ENCODE peak calls at places on chromosomes 3 and 15, in six cellular contexts. One of them, this sample, is unnamed.

GRCh38 chr3:27310693-27311092 is 58.5 kb downstream of the NEK10 start:
- DNase-seq in MM.1S: no peak
- DNase-seq in HCT116: peak; percentile 13
- DNase-seq in neural progenitor cell: no peak
- DNase-seq in SK-N-SH: no peak
- DNase-seq in GM23248: peak; percentile 10
- DNase-seq in this sample: no peak

GRCh38 chr15:58463815-58464697 is 32.3 kb downstream of the LIPC start:
- DNase-seq in MM.1S: peak; percentile 97
- DNase-seq in HCT116: no peak
- DNase-seq in neural progenitor cell: no peak
- DNase-seq in SK-N-SH: no peak
- DNase-seq in GM23248: peak; percentile 25
- DNase-seq in this sample: peak; percentile 48

GRCh38 chr3:59212128-59212764 is 162.4 kb upstream of the CFAP20DC start:
- DNase-seq in GM23248: peak; percentile 72
- DNase-seq in MM.1S: peak; percentile 59
- DNase-seq in SK-N-SH: peak; percentile 57
- DNase-seq in HCT116: peak; percentile 22
- DNase-seq in neural progenitor cell: peak; percentile 62
- DNase-seq in this sample: peak; percentile 86

GRCh38 chr3:116059421-116060096 is 385.7 kb downstream of the LSAMP start:
- DNase-seq in MM.1S: no peak
- DNase-seq in HCT116: peak; percentile 82
- DNase-seq in neural progenitor cell: peak; percentile 29
- DNase-seq in SK-N-SH: peak; percentile 9
- DNase-seq in GM23248: peak; percentile 85
- DNase-seq in this sample: peak; percentile 88

GRCh38 chr3:147195896-147196295 is 210.4 kb downstream of the ZIC4 start:
- DNase-seq in neural progenitor cell: no peak
- DNase-seq in HCT116: no peak
- DNase-seq in MM.1S: no peak
- DNase-seq in SK-N-SH: no peak
- DNase-seq in GM23248: peak; percentile 58
- DNase-seq in this sample: no peak

GRCh38 chr3:172046268-172046915 is 7.0 kb downstream of the FNDC3B start:
- DNase-seq in SK-N-SH: no peak
- DNase-seq in HCT116: no peak
- DNase-seq in GM23248: peak; percentile 47
- DNase-seq in neural progenitor cell: no peak
- DNase-seq in MM.1S: no peak
- DNase-seq in this sample: peak; percentile 28

GRCh38 chr15:26083457-26084350 is 220.6 kb upstream of the ATP10A start:
- DNase-seq in GM23248: peak; percentile 39
- DNase-seq in HCT116: no peak
- DNase-seq in SK-N-SH: no peak
- DNase-seq in neural progenitor cell: no peak
- DNase-seq in MM.1S: no peak
- DNase-seq in this sample: no peak

GRCh38 chr3:43468141-43468540 is 153.7 kb downstream of the ANO10 start:
- DNase-seq in SK-N-SH: no peak
- DNase-seq in neural progenitor cell: no peak
- DNase-seq in HCT116: no peak
- DNase-seq in MM.1S: no peak
- DNase-seq in GM23248: no peak
- DNase-seq in this sample: no peak

GRCh38 chr3:62065985-62066693 is 307.2 kb downstream of the FEZF2 start:
- DNase-seq in GM23248: peak; percentile 36
- DNase-seq in neural progenitor cell: no peak
- DNase-seq in HCT116: no peak
- DNase-seq in MM.1S: no peak
- DNase-seq in SK-N-SH: no peak
- DNase-seq in this sample: no peak

GRCh38 chr3:138511990-138512389 is 77.6 kb downstream of the ESYT3 start:
- DNase-seq in SK-N-SH: no peak
- DNase-seq in MM.1S: no peak
- DNase-seq in neural progenitor cell: no peak
- DNase-seq in GM23248: no peak
- DNase-seq in HCT116: no peak
- DNase-seq in this sample: no peak

GRCh38 chr3:107521466-107522059 is 1.2 kb upstream of the BBX start:
- DNase-seq in SK-N-SH: no peak
- DNase-seq in neural progenitor cell: no peak
- DNase-seq in MM.1S: peak; percentile 6
- DNase-seq in GM23248: no peak
- DNase-seq in HCT116: no peak
- DNase-seq in this sample: no peak

GRCh38 chr15:36608166-36608565 is 28.7 kb downstream of the CDIN1 start:
- DNase-seq in SK-N-SH: no peak
- DNase-seq in MM.1S: no peak
- DNase-seq in neural progenitor cell: no peak
- DNase-seq in HCT116: no peak
- DNase-seq in GM23248: no peak
- DNase-seq in this sample: peak; percentile 55

GRCh38 chr3:145678401-145678800 is 482.6 kb downstream of the PLOD2 start:
- DNase-seq in MM.1S: no peak
- DNase-seq in GM23248: peak; percentile 23
- DNase-seq in neural progenitor cell: no peak
- DNase-seq in HCT116: no peak
- DNase-seq in SK-N-SH: no peak
- DNase-seq in this sample: no peak

GRCh38 chr3:98650966-98651765 is 57.8 kb upstream of the CPOX start:
- DNase-seq in GM23248: no peak
- DNase-seq in neural progenitor cell: no peak
- DNase-seq in SK-N-SH: no peak
- DNase-seq in MM.1S: peak; percentile 36
- DNase-seq in HCT116: no peak
- DNase-seq in this sample: no peak

GRCh38 chr3:13890377-13891016 is 10.6 kb upstream of the WNT7A start:
- DNase-seq in GM23248: no peak
- DNase-seq in MM.1S: no peak
- DNase-seq in SK-N-SH: no peak
- DNase-seq in neural progenitor cell: no peak
- DNase-seq in HCT116: no peak
- DNase-seq in this sample: no peak

GRCh38 chr3:5022187-5022965 is 43.1 kb downstream of the BHLHE40 start:
- DNase-seq in GM23248: peak; percentile 66
- DNase-seq in SK-N-SH: no peak
- DNase-seq in HCT116: no peak
- DNase-seq in neural progenitor cell: no peak
- DNase-seq in MM.1S: no peak
- DNase-seq in this sample: peak; percentile 69

GRCh38 chr3:32577621-32578556 is 7.2 kb upstream of the DYNC1LI1 start:
- DNase-seq in SK-N-SH: no peak
- DNase-seq in HCT116: no peak
- DNase-seq in GM23248: peak; percentile 65
- DNase-seq in neural progenitor cell: no peak
- DNase-seq in MM.1S: no peak
- DNase-seq in this sample: peak; percentile 19

GRCh38 chr3:75192065-75192658 is 472.0 kb upstream of the FRG2C start:
- DNase-seq in neural progenitor cell: peak; percentile 58
- DNase-seq in SK-N-SH: peak; percentile 28
- DNase-seq in MM.1S: peak; percentile 70
- DNase-seq in HCT116: peak; percentile 3
- DNase-seq in GM23248: peak; percentile 55
- DNase-seq in this sample: peak; percentile 59

DNA sequence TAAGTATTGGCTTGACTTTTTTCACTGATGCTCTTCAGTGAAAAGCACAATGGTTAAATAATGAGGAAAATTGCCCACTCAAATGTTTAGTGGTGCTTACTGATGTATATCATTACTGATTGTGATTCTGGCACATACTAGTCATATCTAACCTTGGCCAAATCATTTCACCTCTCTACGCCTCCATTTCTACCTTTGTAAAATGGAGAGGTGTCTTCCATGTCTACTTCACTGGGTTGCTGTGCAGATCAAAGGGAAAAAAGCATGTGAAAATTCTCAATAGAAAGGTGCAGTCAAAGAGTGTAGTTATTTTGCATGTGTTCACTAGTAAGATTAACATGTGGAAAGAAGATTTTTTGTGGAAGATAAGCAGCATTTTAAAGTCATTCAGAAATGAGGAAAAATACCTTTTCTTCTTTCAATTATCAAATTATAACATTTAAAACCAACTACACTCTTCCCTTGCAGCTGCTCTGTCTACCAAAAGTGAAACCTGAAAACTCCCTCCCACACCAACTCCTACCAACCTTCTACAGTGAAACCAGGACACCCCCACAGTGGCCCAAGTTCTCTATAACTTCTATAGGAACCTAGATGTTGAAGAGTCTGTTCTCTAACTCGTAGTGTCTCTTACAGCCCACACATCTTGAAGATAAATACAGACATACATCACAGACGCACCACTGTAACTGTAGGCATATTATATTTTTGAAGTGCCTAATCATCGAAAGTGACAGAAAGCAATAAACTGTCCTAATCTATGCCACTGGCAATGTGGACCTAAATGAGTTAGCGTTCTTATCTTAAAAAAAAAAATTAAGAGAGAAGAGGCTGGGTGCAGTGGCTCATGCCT is 1.4 kb downstream of the CD200R1 start:
- DNase-seq in neural progenitor cell: no peak
- DNase-seq in HCT116: no peak
- DNase-seq in MM.1S: peak; percentile 88
- DNase-seq in SK-N-SH: no peak
- DNase-seq in GM23248: no peak
- DNase-seq in this sample: no peak
- H3K4me3 ChIP-seq in neural progenitor cell: no peak overlapping the region
- H3K4me3 ChIP-seq in HCT116: no peak overlapping the region
- H3K4me3 ChIP-seq in MM.1S: peak overlapping the region; percentile 63
- H3K4me3 ChIP-seq in SK-N-SH: no peak overlapping the region
- H3K4me3 ChIP-seq in GM23248: no peak overlapping the region
- H3K4me3 ChIP-seq in this sample: no peak overlapping the region

DNA sequence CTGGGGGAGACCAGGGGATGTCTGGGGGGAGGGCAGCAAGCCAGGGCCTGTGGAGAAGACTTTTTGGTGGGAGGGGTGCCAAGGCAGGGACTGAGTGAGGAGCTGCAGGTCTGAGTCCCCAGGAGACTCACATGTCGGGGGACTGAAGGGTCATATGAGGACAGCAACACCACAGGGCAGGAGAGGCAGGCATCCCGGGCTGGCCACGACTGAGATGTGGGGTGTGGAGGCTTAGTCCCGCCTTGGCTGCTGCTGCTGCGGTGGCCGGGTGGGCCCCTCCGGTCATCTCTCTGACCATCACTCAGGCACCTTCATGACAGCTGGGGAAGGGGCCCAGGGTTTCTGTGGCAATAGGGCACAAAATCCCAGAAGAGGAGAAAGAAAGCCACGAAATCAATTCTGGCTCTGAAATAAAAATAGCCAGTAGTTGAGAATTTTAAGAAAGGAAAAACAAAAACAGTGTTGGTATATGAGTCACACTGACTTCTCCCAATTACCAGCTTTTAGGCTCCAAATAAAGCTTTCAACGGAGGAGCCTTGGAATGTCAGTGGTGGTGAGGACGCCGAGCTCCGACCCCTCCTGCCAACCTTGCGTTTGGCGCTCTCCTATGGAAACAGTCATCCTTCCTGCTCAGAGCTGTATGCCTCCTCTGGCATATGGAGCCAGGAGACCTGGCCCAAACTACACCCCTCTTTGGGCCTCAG is 52.9 kb upstream of the ITGA11 start:
- DNase-seq in GM23248: peak; percentile 94
- DNase-seq in SK-N-SH: no peak
- DNase-seq in neural progenitor cell: no peak
- DNase-seq in HCT116: no peak
- DNase-seq in MM.1S: no peak
- DNase-seq in this sample: no peak
- H3K9ac ChIP-seq in GM23248: peak overlapping the region; percentile 81
- H3K9ac ChIP-seq in SK-N-SH: no peak overlapping the region
- H3K9ac ChIP-seq in neural progenitor cell: no peak overlapping the region
- H3K9ac ChIP-seq in HCT116: no peak overlapping the region
- H3K9ac ChIP-seq in MM.1S: no peak overlapping the region
- H3K9ac ChIP-seq in this sample: no peak overlapping the region

DNA sequence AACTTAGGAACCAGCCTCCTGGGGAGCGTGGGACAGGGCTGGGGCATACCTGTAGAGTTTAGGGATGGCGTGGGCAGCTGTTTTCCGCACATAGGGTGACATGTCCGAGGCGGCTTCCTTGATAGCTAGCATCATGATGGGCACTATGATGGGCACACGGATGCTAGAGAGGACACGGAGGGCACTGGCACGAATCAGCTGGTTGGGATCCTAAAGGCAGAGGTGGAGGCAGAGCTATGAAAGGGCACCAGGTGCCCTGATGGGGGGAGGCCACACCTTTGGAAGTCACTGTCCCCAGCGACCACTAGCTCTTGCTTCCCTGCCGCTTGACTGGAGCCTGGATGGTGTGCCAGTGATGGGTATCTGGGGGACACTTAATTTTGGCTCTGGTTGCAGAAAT is 28.3 kb downstream of the AP3B2 start:
- DNase-seq in neural progenitor cell: no peak
- DNase-seq in SK-N-SH: no peak
- DNase-seq in MM.1S: no peak
- DNase-seq in GM23248: no peak
- DNase-seq in HCT116: no peak
- DNase-seq in this sample: no peak
- TF ChIP-seq EZH2phosphoT487 in neural progenitor cell: no peak
- TF ChIP-seq EZH2phosphoT487 in SK-N-SH: no peak
- TF ChIP-seq EZH2phosphoT487 in MM.1S: no peak
- TF ChIP-seq EZH2phosphoT487 in GM23248: no peak
- TF ChIP-seq EZH2phosphoT487 in HCT116: no peak
- TF ChIP-seq EZH2phosphoT487 in this sample: no peak

GRCh38 chr3:2771193-2771592 is 339.0 kb downstream of the IL5RA start:
- DNase-seq in HCT116: no peak
- DNase-seq in MM.1S: no peak
- DNase-seq in SK-N-SH: no peak
- DNase-seq in GM23248: no peak
- DNase-seq in neural progenitor cell: no peak
- DNase-seq in this sample: no peak
- H3K4me3 ChIP-seq in HCT116: no peak overlapping the region
- H3K4me3 ChIP-seq in MM.1S: no peak overlapping the region
- H3K4me3 ChIP-seq in SK-N-SH: no peak overlapping the region
- H3K4me3 ChIP-seq in GM23248: no peak overlapping the region
- H3K4me3 ChIP-seq in neural progenitor cell: no peak overlapping the region
- H3K4me3 ChIP-seq in this sample: no peak overlapping the region

GRCh38 chr15:51269496-51269895 is 68.9 kb downstream of the CYP19A1 start:
- DNase-seq in SK-N-SH: no peak
- DNase-seq in HCT116: no peak
- DNase-seq in neural progenitor cell: no peak
- DNase-seq in GM23248: no peak
- DNase-seq in MM.1S: no peak
- DNase-seq in this sample: no peak

GRCh38 chr15:51265037-51265555 is 73.3 kb downstream of the CYP19A1 start:
- DNase-seq in HCT116: no peak
- DNase-seq in neural progenitor cell: no peak
- DNase-seq in MM.1S: no peak
- DNase-seq in SK-N-SH: no peak
- DNase-seq in GM23248: no peak
- DNase-seq in this sample: no peak

GRCh38 chr15:51267714-51268105 is 70.7 kb downstream of the CYP19A1 start:
- DNase-seq in neural progenitor cell: peak; percentile 37
- DNase-seq in GM23248: peak; percentile 48
- DNase-seq in HCT116: no peak
- DNase-seq in SK-N-SH: peak; percentile 52
- DNase-seq in MM.1S: no peak
- DNase-seq in this sample: peak; percentile 6

GRCh38 chr15:51266548-51266947 is 71.8 kb downstream of the CYP19A1 start:
- DNase-seq in MM.1S: no peak
- DNase-seq in GM23248: peak; percentile 50
- DNase-seq in neural progenitor cell: peak; percentile 13
- DNase-seq in SK-N-SH: no peak
- DNase-seq in HCT116: no peak
- DNase-seq in this sample: no peak

GRCh38 chr15:51267047-51267713 is 71.2 kb downstream of the CYP19A1 start:
- DNase-seq in GM23248: peak; percentile 66
- DNase-seq in neural progenitor cell: peak; percentile 65
- DNase-seq in HCT116: no peak
- DNase-seq in MM.1S: no peak
- DNase-seq in SK-N-SH: peak; percentile 46
- DNase-seq in this sample: no peak
- H3K9ac ChIP-seq in GM23248: peak overlapping the region; percentile 59
- H3K9ac ChIP-seq in neural progenitor cell: no peak overlapping the region
- H3K9ac ChIP-seq in HCT116: no peak overlapping the region
- H3K9ac ChIP-seq in MM.1S: no peak overlapping the region
- H3K9ac ChIP-seq in SK-N-SH: no peak overlapping the region
- H3K9ac ChIP-seq in this sample: no peak overlapping the region